ENCODE peak calls at places on chromosomes 11 and 22, in ten cellular contexts. B is chondrocyte; K is stimulated activated CD4-positive, alpha-beta T cell treated with anti-CD3 and anti-CD28 coated beads, Interleukin-2, amount 100 ng/mL, for 48 hours; D is midbrain; J is HCT116; F is mucosa of gallbladder; O is HT-29; M is renal cortical epithelial cell; E is HFFc6; X is AG08395. V is an unnamed sample.

GRCh38 chr22:44698531-44699421 is 3.2 kb upstream of the PRR5 start:
- DNase-seq in B (peak), M (peak), X (peak), E (peak), O (no peak), J (no peak), D (no peak), K (no peak), F (no peak), V (no peak)

GRCh38 chr22:50114221-50114981 is 24.6 kb downstream of the MOV10L1 start:
- DNase-seq in F (peak), E (peak), B (no peak), D (no peak), J (no peak), M (no peak), K (no peak), O (no peak), X (peak), V (no peak)

GRCh38 chr22:32788884-32789624 is 12.5 kb upstream of the TIMP3 start:
- DNase-seq in B (no peak), E (peak), X (peak), J (no peak), M (peak), K (no peak), O (no peak), D (no peak), F (no peak), V (no peak)

GRCh38 chr11:131447268-131447667 is 76.9 kb downstream of the NTM start:
- DNase-seq in B (no peak), O (no peak), J (no peak), K (no peak), E (no peak), M (no peak), X (no peak), D (no peak), F (no peak), V (no peak)

GRCh38 chr22:36658900-36659299 is 44.7 kb downstream of the CACNG2 start:
- DNase-seq in B (no peak), E (no peak), O (peak), J (no peak), X (no peak), F (peak), M (peak), K (no peak), D (no peak), V (no peak)

GRCh38 chr11:61280883-61281580 is 14.1 kb downstream of the VWCE start:
- DNase-seq in M (no peak), K (no peak), O (no peak), X (no peak), F (no peak), B (peak), D (no peak), J (no peak), E (no peak), V (no peak)

GRCh38 chr11:75773595-75774353 is 5.2 kb downstream of the DGAT2 start:
- DNase-seq in M (no peak), E (no peak), J (no peak), X (no peak), B (peak), K (no peak), D (no peak), F (no peak), O (no peak), V (no peak)

GRCh38 chr22:45671783-45672563 is at the start of gene ATXN10:
- DNase-seq in K (peak), M (peak), J (no peak), D (peak), B (peak), F (peak), X (peak), O (peak), E (peak), V (peak)

GRCh38 chr22:24444729-24445466 is 17.5 kb downstream of the ADORA2A start:
- DNase-seq in X (no peak), J (no peak), K (no peak), M (no peak), B (no peak), O (no peak), F (no peak), E (no peak), D (no peak), V (no peak)